ENCODE peak calls at places on chromosomes 4 and X, in five cellular contexts. Y is hepatocyte; A is fibroblast of the conjunctiva; E is stimulated activated CD4-positive, alpha-beta T cell treated with anti-CD3 and anti-CD28 coated beads, Interleukin-2, amount 100 ng/mL, for 48 hours; M is GM19239. K is an unnamed sample.

GRCh38 chr4:55819634-55820033 is at the start of gene EXOC1L:
- DNase-seq in M (no peak), A (no peak), Y (peak), E (no peak), K (no peak)

GRCh38 chr4:8547108-8547911 is 32.9 kb upstream of the GPR78 start:
- DNase-seq in M (peak), E (no peak), Y (no peak), A (peak), K (peak)

GRCh38 chr4:56226579-56226978 is 160.7 kb downstream of the AASDH start:
- DNase-seq in Y (no peak), E (no peak), M (no peak), A (no peak), K (no peak)

GRCh38 chrX:1165535-1166196 is 46.8 kb downstream of the CRLF2 start:
- DNase-seq in A (no peak), Y (peak), E (no peak), M (no peak), K (no peak)

GRCh38 chr4:5561286-5561685 is 147.1 kb downstream of the EVC2 start:
- DNase-seq in M (no peak), Y (no peak), A (no peak), E (no peak), K (no peak)

GRCh38 chr4:167183036-167183435 is 51.3 kb downstream of the SPOCK3 start:
- DNase-seq in M (no peak), E (no peak), Y (no peak), A (no peak), K (no peak)

GRCh38 chr4:74009307-74009706 is 10.8 kb upstream of the CXCL5 start:
- DNase-seq in A (no peak), Y (no peak), E (no peak), M (no peak), K (no peak)

GRCh38 chr4:76545161-76545884 is 110.3 kb downstream of the SHROOM3 start:
- DNase-seq in Y (no peak), A (no peak), M (no peak), E (no peak), K (no peak)

GRCh38 chr4:6549890-6550620 is 24.9 kb upstream of the MAN2B2 start:
- DNase-seq in Y (no peak), A (no peak), E (no peak), M (no peak), K (no peak)

GRCh38 chrX:17442898-17443297 is 67.9 kb downstream of the NHS start:
- DNase-seq in A (no peak), E (no peak), M (no peak), Y (peak), K (no peak)

GRCh38 chr4:69860521-69861298 is 765 bp upstream of the SULT1E1 start:
- DNase-seq in A (no peak), E (no peak), Y (no peak), M (no peak), K (no peak)

GRCh38 chr4:184534511-184535391 is 60.4 kb upstream of the IRF2 start:
- DNase-seq in M (peak), A (peak), Y (peak), E (no peak), K (no peak)

GRCh38 chrX:102345916-102346315 is 93.9 kb downstream of the NXF2B start:
- DNase-seq in E (peak), Y (peak), A (peak), M (no peak), K (peak)

GRCh38 chr4:16598241-16599224 is 299.9 kb downstream of the LDB2 start:
- DNase-seq in E (no peak), M (no peak), Y (peak), A (no peak), K (no peak)

GRCh38 chrX:73916931-73917657 is 354.1 kb downstream of the CHIC1 start:
- DNase-seq in M (no peak), Y (peak), A (peak), E (no peak), K (peak)

GRCh38 chr4:120446051-120446567 is 379.5 kb upstream of the MAD2L1 start:
- DNase-seq in A (no peak), E (no peak), Y (no peak), M (no peak), K (no peak)

GRCh38 chrX:132948648-132949260 is 9.7 kb downstream of the HS6ST2 start:
- DNase-seq in M (no peak), E (no peak), A (no peak), Y (no peak), K (no peak)